ENCODE peak calls at places on chromosome 13, in ten cellular contexts. C is erythroblast, J is H54, Z is prostate gland, F is thyroid gland, T is transverse colon, X is IMR-90, Q is endothelial cell of umbilical vein, K is A549, B is esophagus squamous epithelium. A is an unnamed sample.

GRCh38 chr13:108226184-108226583 is 8.0 kb downstream of the ABHD13 start:
- DNase-seq in C (peak), J (no peak), Z (no peak), F (no peak), T (no peak), X (no peak), Q (no peak), K (no peak), B (no peak), A (no peak)

GRCh38 chr13:42615691-42616090 is 41.7 kb downstream of the TNFSF11 start:
- DNase-seq in C (no peak), J (no peak), Z (no peak), F (no peak), T (no peak), X (peak), Q (no peak), K (peak), B (no peak), A (no peak)

GRCh38 chr13:80342541-80343371 is 1.8 kb upstream of the SPRY2 start:
- DNase-seq in C (peak), J (peak), Z (peak), F (peak), T (peak), X (peak), Q (peak), K (peak), B (no peak), A (peak)

GRCh38 chr13:109610517-109610916 is 175.9 kb downstream of the IRS2 start:
- DNase-seq in C (peak), J (peak), Z (no peak), F (peak), T (peak), X (no peak), Q (no peak), K (peak), B (no peak), A (peak)

GRCh38 chr13:102402292-102402691 is 444 bp upstream of the FGF14 start:
- DNase-seq in C (no peak), J (no peak), Z (no peak), F (no peak), T (peak), X (peak), Q (no peak), K (no peak), B (no peak), A (no peak)

GRCh38 chr13:94704347-94705080 is 7.8 kb downstream of the SOX21 start:
- DNase-seq in C (no peak), J (no peak), Z (no peak), F (no peak), T (no peak), X (no peak), Q (no peak), K (no peak), B (no peak), A (no peak)

GRCh38 chr13:22506286-22506685 is 674.5 kb upstream of the SGCG start:
- DNase-seq in C (no peak), J (no peak), Z (no peak), F (no peak), T (no peak), X (no peak), Q (no peak), K (no peak), B (no peak), A (no peak)

GRCh38 chr13:31427151-31427867 is 227.5 kb downstream of the B3GLCT start:
- DNase-seq in C (no peak), J (no peak), Z (no peak), F (no peak), T (no peak), X (no peak), Q (peak), K (no peak), B (no peak), A (no peak)

GRCh38 chr13:75316427-75316826 is 165.5 kb downstream of the TBC1D4 start:
- DNase-seq in C (no peak), J (no peak), Z (no peak), F (no peak), T (no peak), X (peak), Q (peak), K (no peak), B (no peak), A (no peak)

GRCh38 chr13:113802090-113802531 is 43.1 kb downstream of the TMEM255B start:
- DNase-seq in C (no peak), J (peak), Z (no peak), F (no peak), T (no peak), X (peak), Q (no peak), K (peak), B (no peak), A (peak)

GRCh38 chr13:64078025-64078424 is 2662.4 kb upstream of the PCDH20 start:
- DNase-seq in C (no peak), J (no peak), Z (no peak), F (no peak), T (no peak), X (no peak), Q (no peak), K (no peak), B (no peak), A (no peak)

GRCh38 chr13:51623473-51623872 is 39.2 kb downstream of the WDFY2 start:
- DNase-seq in C (peak), J (no peak), Z (no peak), F (no peak), T (no peak), X (no peak), Q (no peak), K (no peak), B (no peak), A (no peak)

GRCh38 chr13:95150555-95150954 is 150.7 kb downstream of the ABCC4 start:
- DNase-seq in C (no peak), J (no peak), Z (no peak), F (no peak), T (no peak), X (no peak), Q (no peak), K (peak), B (no peak), A (no peak)

GRCh38 chr13:99984463-99985242 is 3.1 kb downstream of the ZIC2 start:
- DNase-seq in C (peak), J (no peak), Z (no peak), F (no peak), T (no peak), X (no peak), Q (no peak), K (peak), B (no peak), A (no peak)

GRCh38 chr13:33455291-33455690 is 169.7 kb upstream of the STARD13 start:
- DNase-seq in C (no peak), J (no peak), Z (no peak), F (no peak), T (no peak), X (no peak), Q (no peak), K (no peak), B (no peak), A (no peak)

GRCh38 chr13:53683608-53684007 is 655.0 kb downstream of the OLFM4 start:
- DNase-seq in C (no peak), J (no peak), Z (no peak), F (no peak), T (no peak), X (no peak), Q (no peak), K (no peak), B (no peak), A (no peak)

GRCh38 chr13:111654531-111654930 is 334.1 kb downstream of the TEX29 start:
- DNase-seq in C (no peak), J (no peak), Z (no peak), F (no peak), T (no peak), X (no peak), Q (no peak), K (no peak), B (no peak), A (no peak)

GRCh38 chr13:84844473-84844872 is 954.7 kb downstream of the SLITRK6 start:
- DNase-seq in C (no peak), J (no peak), Z (no peak), F (no peak), T (no peak), X (no peak), Q (no peak), K (peak), B (no peak), A (no peak)

GRCh38 chr13:44259045-44260042 is 114.3 kb upstream of the SERP2 start:
- DNase-seq in C (peak), J (no peak), Z (no peak), F (no peak), T (peak), X (peak), Q (peak), K (peak), B (no peak), A (no peak)

GRCh38 chr13:30047154-30047874 is 196.9 kb upstream of the UBL3 start:
- DNase-seq in C (no peak), J (no peak), Z (no peak), F (no peak), T (no peak), X (peak), Q (no peak), K (no peak), B (no peak), A (no peak)

GRCh38 chr13:99174533-99175100 is 26.0 kb upstream of the UBAC2 start:
- DNase-seq in C (no peak), J (no peak), Z (no peak), F (no peak), T (no peak), X (no peak), Q (no peak), K (peak), B (no peak), A (no peak)

GRCh38 chr13:31172535-31172934 is 10.8 kb upstream of the HSPH1 start:
- DNase-seq in C (no peak), J (no peak), Z (no peak), F (no peak), T (no peak), X (peak), Q (peak), K (peak), B (no peak), A (no peak)

GRCh38 chr13:34671136-34671535 is 270.9 kb upstream of the NBEA start:
- DNase-seq in C (no peak), J (no peak), Z (peak), F (peak), T (no peak), X (no peak), Q (no peak), K (no peak), B (no peak), A (no peak)

GRCh38 chr13:87827479-87827878 is 156.3 kb downstream of the SLITRK5 start:
- DNase-seq in C (no peak), J (peak), Z (no peak), F (no peak), T (no peak), X (no peak), Q (no peak), K (peak), B (no peak), A (no peak)

GRCh38 chr13:76014618-76015315 is 378.6 kb downstream of the LMO7 start:
- DNase-seq in C (no peak), J (no peak), Z (no peak), F (peak), T (no peak), X (peak), Q (no peak), K (no peak), B (no peak), A (no peak)

GRCh38 chr13:80524447-80525215 is 183.7 kb upstream of the SPRY2 start:
- DNase-seq in C (no peak), J (no peak), Z (no peak), F (no peak), T (no peak), X (no peak), Q (peak), K (no peak), B (no peak), A (no peak)

GRCh38 chr13:36344173-36344572 is 2.0 kb downstream of the SPART start:
- DNase-seq in C (peak), J (no peak), Z (no peak), F (no peak), T (peak), X (peak), Q (no peak), K (peak), B (no peak), A (no peak)

GRCh38 chr13:41916173-41916954 is 44.5 kb downstream of the VWA8 start:
- DNase-seq in C (no peak), J (no peak), Z (no peak), F (no peak), T (no peak), X (peak), Q (peak), K (no peak), B (no peak), A (no peak)

GRCh38 chr13:89163081-89163480 is 1491.9 kb downstream of the SLITRK5 start:
- DNase-seq in C (no peak), J (no peak), Z (no peak), F (no peak), T (no peak), X (no peak), Q (no peak), K (no peak), B (no peak), A (no peak)

GRCh38 chr13:27148900-27149299 is 22.7 kb downstream of the USP12 start:
- DNase-seq in C (no peak), J (no peak), Z (no peak), F (no peak), T (no peak), X (no peak), Q (no peak), K (no peak), B (no peak), A (no peak)
- TF ChIP-seq POLR2A in C (no peak), J (no peak), Z (no peak), F (no peak), T (no peak), X (no peak), Q (no peak), K (no peak), B (no peak), A (no peak)

GRCh38 chr13:38667526-38668094 is 19.3 kb upstream of the FREM2 start:
- DNase-seq in C (no peak), J (no peak), Z (no peak), F (no peak), T (no peak), X (no peak), Q (no peak), K (no peak), B (no peak), A (no peak)

GRCh38 chr13:38662362-38662761 is 24.5 kb upstream of the FREM2 start:
- DNase-seq in C (no peak), J (no peak), Z (no peak), F (no peak), T (no peak), X (peak), Q (no peak), K (no peak), B (no peak), A (no peak)

GRCh38 chr13:38661276-38661675 is 25.6 kb upstream of the FREM2 start:
- DNase-seq in C (no peak), J (no peak), Z (no peak), F (no peak), T (no peak), X (no peak), Q (no peak), K (no peak), B (no peak), A (no peak)

GRCh38 chr13:38669234-38669964 is 17.5 kb upstream of the FREM2 start:
- DNase-seq in C (no peak), J (no peak), Z (no peak), F (no peak), T (no peak), X (no peak), Q (no peak), K (no peak), B (no peak), A (no peak)

GRCh38 chr13:38664920-38665319 is 22.0 kb upstream of the FREM2 start:
- DNase-seq in C (no peak), J (no peak), Z (no peak), F (no peak), T (no peak), X (no peak), Q (no peak), K (no peak), B (no peak), A (no peak)
- TF ChIP-seq POLR2A in C (no peak), J (no peak), Z (no peak), F (no peak), T (no peak), X (no peak), Q (no peak), K (no peak), B (no peak), A (no peak)

GRCh38 chr13:21413013-21413412 is 46.1 kb downstream of the ZDHHC20 start:
- DNase-seq in C (no peak), J (no peak), Z (no peak), F (no peak), T (no peak), X (peak), Q (peak), K (no peak), B (no peak), A (no peak)
- TF ChIP-seq POLR2A in C (no peak), J (no peak), Z (no peak), F (no peak), T (no peak), X (no peak), Q (no peak), K (no peak), B (no peak), A (no peak)

DNA sequence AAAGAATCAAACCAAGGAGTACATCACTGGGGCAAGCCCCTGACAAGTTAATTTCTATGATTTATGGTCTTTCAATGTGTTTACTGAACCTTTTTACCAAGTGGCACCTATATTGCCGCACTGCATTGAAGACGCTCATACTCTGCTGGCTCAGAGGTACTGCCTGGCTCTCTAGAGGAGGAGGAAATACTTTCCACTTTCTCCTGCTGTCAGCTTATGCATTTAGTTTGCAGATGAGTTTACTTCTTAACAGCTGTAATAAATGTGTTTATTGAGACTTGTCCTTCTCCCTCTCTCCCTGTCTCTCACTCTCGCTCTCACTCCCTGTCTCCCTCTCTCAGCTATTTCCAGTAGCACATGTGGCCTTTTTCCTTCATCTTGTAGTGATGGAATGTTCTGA is 60.4 kb upstream of the SPATA13 start:
- DNase-seq in C (no peak), J (no peak), Z (no peak), F (no peak), T (no peak), X (no peak), Q (no peak), K (no peak), B (no peak), A (no peak)
- TF ChIP-seq POLR2A in C (no peak), J (no peak), Z (no peak), F (no peak), T (no peak), X (no peak), Q (no peak), K (no peak), B (no peak), A (no peak)

GRCh38 chr13:49400755-49401659 is 42.9 kb downstream of the CAB39L start:
- DNase-seq in C (peak), J (no peak), Z (peak), F (peak), T (peak), X (peak), Q (no peak), K (no peak), B (no peak), A (no peak)
- TF ChIP-seq POLR2A in C (peak), J (no peak), Z (peak), F (peak), T (peak), X (no peak), Q (no peak), K (no peak), B (no peak), A (no peak)

GRCh38 chr13:110644892-110645521 is 29.7 kb downstream of the NAXD start:
- DNase-seq in C (peak), J (no peak), Z (peak), F (peak), T (peak), X (peak), Q (peak), K (peak), B (no peak), A (peak)
- TF ChIP-seq POLR2A in C (no peak), J (no peak), Z (no peak), F (no peak), T (no peak), X (no peak), Q (no peak), K (no peak), B (no peak), A (no peak)